ENCODE peak calls at places on chromosomes 1 and 21, in nine cellular contexts. E is endodermal cell, C is H7, F is lung, Z is adrenal gland, L is foreskin keratinocyte, U is adipocyte, X is uterus, K is PC-9. W is an unnamed sample. For H3K27me3, the result is how much of the 10 kb centered on the place peaks cover.

GRCh38 chr1:180933141-180933540 is 20.4 kb downstream of the KIAA1614 start:
- DNase-seq in E (peak), C (no peak), F (no peak), Z (no peak), L (no peak), U (no peak), X (no peak), K (no peak), W (no peak)

GRCh38 chr1:91507330-91507729 is 6.7 kb downstream of the CDC7 start:
- DNase-seq in E (no peak), C (no peak), F (no peak), Z (no peak), L (no peak), U (no peak), X (no peak), K (no peak), W (no peak)

GRCh38 chr1:27403065-27403726 is 10.8 kb downstream of the GPR3 start:
- DNase-seq in E (peak), C (peak), F (peak), Z (peak), L (no peak), U (peak), X (peak), K (no peak), W (no peak)

GRCh38 chr1:34761176-34761761 is 1.7 kb downstream of the GJB4 start:
- DNase-seq in E (no peak), C (no peak), F (no peak), Z (no peak), L (no peak), U (no peak), X (no peak), K (no peak), W (no peak)

GRCh38 chr1:114040273-114041043 is 61.2 kb downstream of the OLFML3 start:
- DNase-seq in E (no peak), C (no peak), F (no peak), Z (no peak), L (no peak), U (peak), X (no peak), K (peak), W (no peak)

GRCh38 chr1:14443164-14443787 is 155.2 kb upstream of the KAZN start:
- DNase-seq in E (peak), C (no peak), F (no peak), Z (peak), L (peak), U (no peak), X (no peak), K (no peak), W (no peak)

GRCh38 chr1:103960710-103961109 is 211.0 kb downstream of the AMY1C start:
- DNase-seq in E (no peak), C (no peak), F (no peak), Z (no peak), L (no peak), U (no peak), X (no peak), K (no peak), W (no peak)

GRCh38 chr1:167196185-167196584 is 24.5 kb upstream of the POU2F1 start:
- DNase-seq in E (no peak), C (peak), F (no peak), Z (no peak), L (peak), U (no peak), X (no peak), K (no peak), W (no peak)

GRCh38 chr1:155889566-155889965 is 21.6 kb downstream of the RIT1 start:
- DNase-seq in E (no peak), C (no peak), F (no peak), Z (no peak), L (no peak), U (peak), X (no peak), K (no peak), W (no peak)

GRCh38 chr1:169741666-169742394 is 8.0 kb upstream of the SELE start:
- DNase-seq in E (no peak), C (no peak), F (peak), Z (no peak), L (no peak), U (peak), X (no peak), K (no peak), W (peak)

GRCh38 chr1:16724718-16725438 is 15.4 kb upstream of the RNU1-4 start:
- DNase-seq in E (peak), C (peak), F (peak), Z (no peak), L (no peak), U (no peak), X (no peak), K (no peak), W (no peak)

GRCh38 chr1:244349103-244349531 is 102.6 kb downstream of the ADSS2 start:
- DNase-seq in E (peak), C (no peak), F (no peak), Z (peak), L (no peak), U (peak), X (peak), K (no peak), W (peak)

GRCh38 chr21:45460611-45461368 is 55.8 kb downstream of the COL18A1 start:
- DNase-seq in E (no peak), C (no peak), F (no peak), Z (no peak), L (no peak), U (peak), X (no peak), K (no peak), W (peak)

GRCh38 chr1:59142663-59143487 is 154.0 kb upstream of the FGGY start:
- DNase-seq in E (peak), C (peak), F (no peak), Z (peak), L (peak), U (peak), X (peak), K (peak), W (peak)

GRCh38 chr1:113517983-113518382 is 127.7 kb downstream of the MAGI3 start:
- DNase-seq in E (no peak), C (no peak), F (no peak), Z (no peak), L (no peak), U (no peak), X (no peak), K (no peak), W (no peak)

GRCh38 chr21:38258803-38259485 is 2.2 kb downstream of the KCNJ15 start:
- DNase-seq in E (no peak), C (no peak), F (no peak), Z (no peak), L (no peak), U (peak), X (no peak), K (no peak), W (no peak)

GRCh38 chr1:240107058-240107684 is 15.5 kb downstream of the FMN2 start:
- DNase-seq in E (no peak), C (no peak), F (no peak), Z (no peak), L (no peak), U (peak), X (no peak), K (no peak), W (no peak)

GRCh38 chr1:57072775-57073174 is 107.0 kb upstream of the C8B start:
- DNase-seq in E (peak), C (no peak), F (no peak), Z (no peak), L (no peak), U (no peak), X (no peak), K (no peak), W (no peak)

GRCh38 chr1:200837931-200838571 is 34.7 kb upstream of the GPR25 start:
- DNase-seq in E (no peak), C (no peak), F (no peak), Z (no peak), L (no peak), U (peak), X (no peak), K (no peak), W (peak)

GRCh38 chr1:96362623-96363022 is 359.0 kb upstream of the PTBP2 start:
- DNase-seq in E (no peak), C (no peak), F (no peak), Z (peak), L (peak), U (peak), X (no peak), K (peak), W (peak)

GRCh38 chr1:41537788-41538351 is 53.4 kb upstream of the EDN2 start:
- DNase-seq in E (no peak), C (no peak), F (no peak), Z (peak), L (no peak), U (peak), X (peak), K (no peak), W (peak)

GRCh38 chr21:38289697-38290096 is 32.9 kb downstream of the KCNJ15 start:
- DNase-seq in E (no peak), C (no peak), F (peak), Z (peak), L (peak), U (peak), X (no peak), K (no peak), W (peak)

GRCh38 chr1:179867493-179868330 is 9.9 kb downstream of the TOR1AIP2 start:
- DNase-seq in E (peak), C (peak), F (peak), Z (peak), L (no peak), U (peak), X (no peak), K (no peak), W (no peak)

GRCh38 chr1:35264861-35265260 is 3.6 kb upstream of the ZMYM4 start:
- DNase-seq in E (no peak), C (no peak), F (peak), Z (peak), L (peak), U (peak), X (no peak), K (peak), W (peak)

GRCh38 chr1:228009828-228010775 is 3.3 kb downstream of the WNT3A start:
- DNase-seq in E (peak), C (peak), F (peak), Z (no peak), L (no peak), U (no peak), X (peak), K (no peak), W (no peak)

GRCh38 chr1:228007054-228007800 is 429 bp downstream of the WNT3A start:
- DNase-seq in E (peak), C (peak), F (peak), Z (no peak), L (no peak), U (peak), X (peak), K (no peak), W (no peak)

GRCh38 chr1:228009116-228009827 is 2.5 kb downstream of the WNT3A start:
- DNase-seq in E (peak), C (peak), F (no peak), Z (no peak), L (no peak), U (no peak), X (peak), K (no peak), W (no peak)

GRCh38 chr1:228007801-228008341 is 1.1 kb downstream of the WNT3A start:
- DNase-seq in E (peak), C (no peak), F (peak), Z (no peak), L (no peak), U (no peak), X (peak), K (no peak), W (no peak)

DNA sequence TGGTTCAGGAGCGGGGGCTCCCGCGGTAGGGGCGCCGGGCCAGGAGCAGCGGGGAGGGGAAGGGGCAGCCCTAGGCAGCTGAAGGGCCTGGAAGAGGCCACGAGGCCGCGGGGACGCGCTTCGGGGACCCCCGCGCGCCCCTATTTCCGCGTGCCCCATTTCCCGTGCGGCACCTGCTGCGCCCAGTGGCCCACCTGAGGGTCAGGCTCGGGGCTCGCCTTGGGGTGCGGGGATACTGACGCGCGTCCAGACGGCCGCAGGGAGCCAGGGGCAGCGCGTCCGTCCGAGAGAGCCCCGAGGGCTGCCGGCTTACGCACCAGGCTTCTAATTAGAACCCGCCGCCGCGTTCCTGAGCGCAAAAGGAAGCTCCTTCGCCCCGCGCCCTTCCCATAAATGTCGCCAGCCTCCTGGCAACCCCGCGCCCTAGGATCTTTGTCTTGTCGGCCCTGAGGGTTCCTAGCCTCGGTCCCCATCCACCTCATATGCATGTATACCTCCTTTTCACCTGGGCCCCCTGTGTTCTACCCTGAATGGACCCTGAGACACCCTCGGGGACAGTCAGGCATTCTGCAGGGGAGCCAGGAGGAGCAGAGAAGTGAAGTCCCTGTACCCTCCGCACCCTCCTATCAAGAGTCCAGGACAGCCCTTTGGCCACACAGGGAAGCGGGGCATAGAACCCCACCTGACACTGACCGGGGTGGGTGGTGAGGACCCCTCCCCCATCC is 1.8 kb downstream of the WNT3A start:
- DNase-seq in E (peak), C (peak), F (peak), Z (no peak), L (no peak), U (no peak), X (peak), K (no peak), W (no peak)
- H3K27me3 ChIP-seq in E (half or more), C (half or more), F (under half), Z (under half), L (half or more), U (half or more), X (under half), K (under half), W (under half)

GRCh38 chr1:165387505-165387904 is 31.0 kb upstream of the LMX1A start:
- DNase-seq in E (no peak), C (no peak), F (no peak), Z (no peak), L (no peak), U (no peak), X (no peak), K (no peak), W (no peak)
- H3K27me3 ChIP-seq in E (half or more), C (under half), F (under half), Z (under half), L (half or more), U (under half), X (under half), K (under half), W (under half)

GRCh38 chr1:37764888-37765441 is at the start of gene EPHA10:
- DNase-seq in E (peak), C (peak), F (no peak), Z (no peak), L (no peak), U (no peak), X (no peak), K (no peak), W (no peak)
- H3K27me3 ChIP-seq in E (half or more), C (half or more), F (under half), Z (half or more), L (half or more), U (half or more), X (under half), K (half or more), W (under half)

GRCh38 chr1:3261969-3262579 is 192.4 kb upstream of the ARHGEF16 start:
- DNase-seq in E (no peak), C (no peak), F (no peak), Z (no peak), L (no peak), U (no peak), X (no peak), K (no peak), W (no peak)
- H3K27me3 ChIP-seq in E (under half), C (under half), F (under half), Z (under half), L (under half), U (under half), X (under half), K (half or more), W (under half)

DNA sequence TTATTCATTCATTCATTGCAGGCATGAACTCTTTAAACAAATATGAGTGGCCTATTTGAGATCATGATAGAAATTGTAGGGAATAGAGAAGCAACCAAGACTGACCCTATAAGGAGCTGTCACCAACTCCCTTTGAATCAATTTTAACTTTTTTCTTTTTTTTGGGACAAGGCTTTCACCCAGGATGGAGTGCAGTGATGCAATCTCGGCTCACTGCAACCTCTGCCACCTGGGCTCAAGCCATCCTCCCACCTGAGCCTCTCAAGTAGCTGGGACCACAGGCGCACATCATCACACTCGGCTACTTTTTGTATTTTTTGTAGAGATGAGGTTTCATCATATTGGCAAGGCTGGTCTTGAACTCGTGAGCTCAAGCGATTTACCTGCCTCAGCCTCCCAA is 17.1 kb upstream of the ATP5PO start:
- DNase-seq in E (no peak), C (no peak), F (no peak), Z (no peak), L (no peak), U (no peak), X (no peak), K (no peak), W (no peak)
- H3K27me3 ChIP-seq in E (under half), C (under half), F (under half), Z (under half), L (under half), U (under half), X (under half), K (under half), W (under half)

GRCh38 chr1:63324779-63325119 is 2.4 kb downstream of the FOXD3 start:
- DNase-seq in E (no peak), C (no peak), F (no peak), Z (no peak), L (no peak), U (no peak), X (no peak), K (no peak), W (no peak)
- H3K27me3 ChIP-seq in E (half or more), C (half or more), F (under half), Z (half or more), L (half or more), U (half or more), X (half or more), K (under half), W (half or more)

DNA sequence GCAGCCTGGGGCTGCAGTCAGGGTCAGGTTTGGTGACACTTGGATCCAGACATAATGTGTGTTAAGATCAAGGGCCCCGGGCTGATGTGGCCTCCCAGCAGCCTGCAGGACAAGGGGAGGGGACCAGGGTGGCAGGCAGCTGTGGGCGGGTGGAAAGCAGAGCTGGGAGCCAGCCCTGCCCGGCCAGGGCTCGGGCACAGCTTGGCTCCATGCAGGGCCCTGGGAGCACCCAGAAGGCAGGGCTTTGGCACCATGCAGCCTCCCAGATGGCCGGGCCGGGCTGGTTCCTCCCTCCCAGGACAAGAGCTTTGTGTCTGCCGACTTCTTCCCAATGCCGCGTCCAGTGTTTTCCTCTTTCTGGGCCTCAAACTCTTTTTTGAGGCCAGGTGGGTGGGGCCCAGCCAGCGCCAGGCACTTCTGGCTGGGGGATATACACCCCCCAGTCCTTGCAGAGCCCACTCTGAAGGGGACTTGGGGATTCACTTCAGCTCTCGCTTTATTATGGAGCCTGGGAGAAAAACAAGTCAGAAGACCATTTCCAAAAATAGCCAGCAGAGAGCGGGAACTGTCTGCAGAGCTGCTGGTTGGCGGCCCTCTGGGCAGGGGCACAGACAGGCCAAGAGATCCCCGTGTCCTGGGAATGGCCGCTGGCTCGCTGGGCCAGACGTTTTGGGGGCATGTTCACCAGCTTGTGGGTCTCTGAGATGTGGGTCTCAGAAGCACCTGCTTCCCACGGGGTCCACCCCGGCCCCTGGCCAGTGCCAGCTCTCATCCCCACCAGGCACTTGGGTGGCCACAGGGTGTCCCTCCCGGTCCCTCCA is 103.8 kb upstream of the ARHGEF16 start:
- DNase-seq in E (no peak), C (no peak), F (no peak), Z (no peak), L (no peak), U (no peak), X (peak), K (no peak), W (no peak)
- H3K27me3 ChIP-seq in E (under half), C (under half), F (under half), Z (under half), L (under half), U (under half), X (under half), K (half or more), W (under half)

GRCh38 chr1:33349081-33349759 is 28.3 kb upstream of the A3GALT2 start:
- DNase-seq in E (peak), C (no peak), F (no peak), Z (peak), L (no peak), U (peak), X (peak), K (no peak), W (no peak)

GRCh38 chr1:33347650-33347992 is 26.7 kb upstream of the A3GALT2 start:
- DNase-seq in E (no peak), C (no peak), F (no peak), Z (peak), L (no peak), U (peak), X (peak), K (no peak), W (no peak)

GRCh38 chr1:33348194-33348593 is 27.3 kb upstream of the A3GALT2 start:
- DNase-seq in E (no peak), C (no peak), F (no peak), Z (no peak), L (no peak), U (peak), X (peak), K (no peak), W (no peak)

GRCh38 chr1:33348676-33349080 is 27.8 kb upstream of the A3GALT2 start:
- DNase-seq in E (no peak), C (no peak), F (no peak), Z (peak), L (no peak), U (peak), X (no peak), K (no peak), W (no peak)

GRCh38 chr1:33346921-33347649 is 26.2 kb upstream of the A3GALT2 start:
- DNase-seq in E (no peak), C (no peak), F (peak), Z (peak), L (peak), U (peak), X (peak), K (peak), W (peak)
- H3K27me3 ChIP-seq in E (under half), C (under half), F (under half), Z (under half), L (under half), U (under half), X (under half), K (under half), W (under half)

GRCh38 chr1:28836421-28836956 is 24.5 kb downstream of the OPRD1 start:
- DNase-seq in E (no peak), C (no peak), F (no peak), Z (no peak), L (no peak), U (no peak), X (no peak), K (no peak), W (no peak)
- H3K27me3 ChIP-seq in E (under half), C (under half), F (under half), Z (under half), L (under half), U (half or more), X (under half), K (under half), W (under half)

W was measured in BJ.